ENCODE peak calls at places on chromosomes 7 and 10, in four cellular contexts. X is PC-3, R is lower lobe of right lung, O is right atrium auricular region. H is an unnamed sample.
A peak's percentile ranks its signal among the peaks of the same experiment; 100 is the strongest.

GRCh38 chr7:151936207-151936606 is 20.0 kb upstream of the GALNTL5 start:
- DNase-seq in X (no peak), R (no peak), O (no peak), H (no peak)

GRCh38 chr10:96124230-96125141 is 5.6 kb upstream of the ZNF518A start:
- DNase-seq in X (no peak), R (peak; percentile 64), O (no peak), H (no peak)

GRCh38 chr7:126698446-126698845 is 554.3 kb downstream of the GRM8 start:
- DNase-seq in X (peak; percentile 13), R (no peak), O (no peak), H (no peak)

GRCh38 chr10:63901916-63902315 is 380.7 kb downstream of the REEP3 start:
- DNase-seq in X (no peak), R (no peak), O (no peak), H (no peak)

GRCh38 chr7:80330434-80330833 is 181.4 kb downstream of the GNAT3 start:
- DNase-seq in X (no peak), R (no peak), O (no peak), H (no peak)

GRCh38 chr10:33661580-33662269 is 327.3 kb upstream of the NRP1 start:
- DNase-seq in X (peak; percentile 86), R (peak; percentile 83), O (peak; percentile 80), H (peak; percentile 85)

GRCh38 chr7:84216477-84216876 is 21.9 kb upstream of the SEMA3A start:
- DNase-seq in X (peak; percentile 63), R (no peak), O (no peak), H (no peak)

GRCh38 chr10:100043344-100043743 is 33.6 kb upstream of the DNMBP start:
- DNase-seq in X (peak; percentile 57), R (no peak), O (no peak), H (no peak)

GRCh38 chr7:33757050-33757449 is 148.3 kb upstream of the BMPER start:
- DNase-seq in X (no peak), R (no peak), O (no peak), H (no peak)

GRCh38 chr7:128201067-128201689 is 39.9 kb upstream of the LEP start:
- DNase-seq in X (no peak), R (no peak), O (no peak), H (no peak)

GRCh38 chr7:101848168-101848951 is 30.9 kb downstream of the CUX1 start:
- DNase-seq in X (peak; percentile 43), R (peak; percentile 58), O (no peak), H (no peak)

GRCh38 chr10:117240730-117241529 is at the start of gene SLC18A2:
- DNase-seq in X (no peak), R (no peak), O (no peak), H (no peak)

GRCh38 chr10:117239031-117239430 is 1.9 kb upstream of the SLC18A2 start:
- DNase-seq in X (no peak), R (no peak), O (no peak), H (no peak)

GRCh38 chr10:117240105-117240729 is 697 bp upstream of the SLC18A2 start:
- DNase-seq in X (no peak), R (no peak), O (no peak), H (no peak)

GRCh38 chr10:117241541-117242462 is 888 bp downstream of the SLC18A2 start:
- DNase-seq in X (no peak), R (no peak), O (no peak), H (no peak)

DNA sequence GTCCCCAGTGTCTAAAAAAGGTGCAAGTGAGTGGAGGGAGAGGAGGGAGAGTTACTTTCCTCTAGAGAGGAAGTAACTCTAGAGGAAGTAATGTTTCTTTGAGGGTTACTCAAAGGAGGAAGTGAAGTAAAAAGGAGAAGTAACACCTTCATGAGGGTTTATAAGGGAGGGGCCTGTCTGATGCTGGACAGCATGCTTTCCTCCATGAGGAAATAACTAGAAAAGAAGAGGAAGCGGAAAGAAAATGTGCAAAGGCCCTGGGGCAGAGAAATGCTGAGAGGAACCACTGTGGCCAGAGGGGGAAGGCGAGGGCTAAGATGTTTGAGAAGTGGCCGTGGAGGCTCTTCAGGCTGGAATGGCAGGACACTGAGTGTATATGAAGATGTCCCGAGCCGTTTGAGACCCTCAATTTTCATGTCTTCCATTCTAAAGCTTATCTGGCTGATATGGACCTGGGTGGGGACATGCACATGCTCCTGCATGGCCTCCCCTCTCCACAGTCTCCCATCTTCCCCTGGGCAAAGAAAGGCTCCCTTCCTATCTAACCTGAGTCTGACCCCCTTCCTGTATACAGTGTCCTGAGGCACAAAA is 3.4 kb upstream of the SLC18A2 start:
- DNase-seq in X (no peak), R (no peak), O (no peak), H (no peak)
- TF ChIP-seq CTCF in X (no peak), R (no peak), O (no peak), H (no peak)

GRCh38 chr10:115436999-115437398 is 343.8 kb downstream of the ATRNL1 start:
- DNase-seq in X (no peak), R (no peak), O (no peak), H (no peak)

DNA sequence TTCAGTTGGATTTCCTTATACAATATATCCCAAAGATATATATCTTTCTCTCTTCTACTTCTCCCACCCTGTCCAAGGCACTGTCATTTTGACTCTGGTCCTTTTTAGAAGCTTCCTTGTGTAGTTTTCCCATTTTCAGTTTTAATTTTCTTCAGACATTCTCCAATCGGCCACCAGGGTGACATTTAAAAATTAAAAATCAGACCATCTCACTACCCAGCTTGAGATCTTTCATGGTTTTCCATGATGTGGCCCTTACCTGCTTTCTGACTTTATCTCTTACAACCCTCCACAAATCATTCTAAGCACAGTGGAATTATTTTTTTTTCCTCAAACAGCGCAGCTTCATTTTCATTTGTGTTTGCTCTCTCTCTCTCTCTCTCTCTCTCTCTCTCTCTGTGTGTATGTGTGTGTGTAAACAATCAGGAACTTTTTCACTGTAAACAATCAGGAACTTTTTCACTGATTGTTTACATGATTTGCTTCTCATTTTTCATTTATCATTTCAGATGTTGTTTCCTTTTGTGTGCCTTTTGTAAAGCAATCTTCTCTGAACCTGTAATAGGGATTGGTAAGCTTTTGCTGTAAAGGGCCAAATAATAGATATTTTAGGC is 348.8 kb downstream of the ATRNL1 start:
- DNase-seq in X (no peak), R (no peak), O (no peak), H (no peak)
- TF ChIP-seq CTCF in X (peak; percentile 17), R (no peak), O (no peak), H (peak; percentile 16)

GRCh38 chr10:77457266-77457665 is 180.3 kb downstream of the KCNMA1 start:
- DNase-seq in X (no peak), R (no peak), O (no peak), H (no peak)

GRCh38 chr10:77458986-77459590 is 178.5 kb downstream of the KCNMA1 start:
- DNase-seq in X (peak; percentile 83), R (no peak), O (no peak), H (no peak)

GRCh38 chr10:77455538-77455937 is 182.1 kb downstream of the KCNMA1 start:
- DNase-seq in X (peak; percentile 91), R (no peak), O (no peak), H (no peak)

GRCh38 chr10:77452952-77453564 is 184.6 kb downstream of the KCNMA1 start:
- DNase-seq in X (no peak), R (no peak), O (no peak), H (no peak)

DNA sequence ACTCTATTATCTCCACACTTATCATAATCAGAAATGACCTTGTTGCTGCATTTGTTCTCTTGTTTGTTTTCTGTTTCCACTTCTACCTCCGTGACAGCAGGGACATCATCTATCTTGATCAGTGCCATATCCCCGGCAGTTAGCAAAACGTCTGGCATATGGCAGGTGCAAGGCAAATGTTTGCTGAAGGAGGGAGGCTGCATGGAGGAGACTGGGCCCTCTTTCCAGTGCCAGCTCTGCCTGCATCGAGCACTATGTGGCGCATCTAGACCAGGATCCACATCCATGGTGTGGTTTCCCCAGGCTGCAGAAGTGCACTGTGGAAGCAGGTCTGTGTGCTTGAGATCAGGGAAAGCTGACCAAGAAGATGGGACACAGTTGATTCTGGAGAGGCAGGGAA is 181.2 kb downstream of the KCNMA1 start:
- DNase-seq in X (no peak), R (no peak), O (no peak), H (no peak)
- TF ChIP-seq CTCF in X (no peak), R (no peak), O (no peak), H (no peak)

DNA sequence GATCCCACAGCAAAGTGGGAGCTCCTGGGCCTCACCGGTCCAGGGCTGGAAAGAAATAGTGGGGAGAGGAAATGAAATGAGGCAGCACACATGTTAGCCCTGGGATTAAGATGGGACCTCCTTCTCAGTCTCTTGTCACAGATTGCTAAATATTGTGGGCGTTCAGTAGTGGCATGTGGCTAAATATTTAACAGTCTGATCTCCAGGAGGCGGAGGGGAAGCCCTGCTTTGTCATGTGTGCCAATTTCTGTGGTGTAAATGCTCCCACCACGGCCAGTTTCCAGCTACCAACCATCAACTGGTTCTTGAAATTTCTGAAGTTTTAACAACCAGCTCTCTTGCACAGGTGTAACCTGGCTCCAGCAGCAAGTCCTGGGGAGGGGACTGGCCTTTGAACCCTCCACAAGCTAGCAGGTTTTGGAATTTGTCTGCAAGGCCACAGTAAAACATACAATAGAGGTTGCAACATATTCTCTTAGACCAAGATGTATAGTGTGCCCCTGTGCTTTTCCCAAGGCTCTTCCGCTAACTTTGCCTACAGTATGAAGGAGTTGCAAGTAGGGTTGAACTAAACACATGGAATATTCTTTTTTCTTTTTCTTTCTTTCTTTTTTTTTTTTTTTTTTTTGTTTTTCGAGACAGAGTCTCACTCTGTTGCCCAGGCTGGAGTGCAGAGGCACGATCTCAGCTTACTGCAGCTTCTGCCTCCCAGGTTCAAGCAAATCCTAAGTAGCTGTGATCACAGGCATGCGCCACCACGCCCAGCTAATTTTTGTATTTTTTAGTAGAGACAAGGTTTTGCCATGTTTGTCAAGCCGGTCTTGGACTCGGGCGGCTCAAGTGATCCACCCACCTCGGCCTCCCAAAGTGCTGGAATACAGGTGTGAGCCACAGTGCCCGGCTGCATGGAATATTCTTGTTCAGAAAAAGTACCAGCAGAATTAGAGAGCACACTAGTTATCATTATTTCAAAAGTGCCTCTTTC is 103.1 kb upstream of the PCBD1 start:
- DNase-seq in X (no peak), R (no peak), O (no peak), H (no peak)
- TF ChIP-seq CTCF in X (no peak), R (no peak), O (no peak), H (no peak)